ENCODE peak calls at places on chromosomes 13 and 19, in eight cellular contexts. L is mesenchymal stem cell; A is stimulated activated CD4-positive, alpha-beta T cell treated with anti-CD3 and anti-CD28 coated beads, Interleukin-2, amount 100 ng/mL, for 48 hours; I is stimulated activated CD8-positive, alpha-beta memory T cell treated with anti-CD3 and anti-CD28 coated beads, Interleukin-7, amount 100 ng/mL, for 24 hours; F is EL; W is COR-L47; X is activated CD4-positive, CD25-positive, alpha-beta regulatory T cell; E is CD4-positive, alpha-beta T cell. T is an unnamed sample.

GRCh38 chr13:89514534-89515312 is 1832.8 kb upstream of the MIR17HG start:
- DNase-seq in L (peak), A (no peak), I (no peak), F (no peak), W (peak), X (no peak), E (no peak), T (no peak)

GRCh38 chr13:40334031-40334430 is 332.4 kb downstream of the FOXO1 start:
- DNase-seq in L (no peak), A (no peak), I (no peak), F (no peak), W (no peak), X (no peak), E (no peak), T (no peak)

GRCh38 chr19:32255566-32256295 is 89.7 kb upstream of the ZNF507 start:
- DNase-seq in L (no peak), A (no peak), I (no peak), F (no peak), W (no peak), X (no peak), E (no peak), T (no peak)

GRCh38 chr13:75226755-75227435 is 255.1 kb downstream of the TBC1D4 start:
- DNase-seq in L (peak), A (no peak), I (no peak), F (peak), W (no peak), X (no peak), E (no peak), T (no peak)

GRCh38 chr13:27712421-27712820 is 79.9 kb upstream of the GSX1 start:
- DNase-seq in L (peak), A (no peak), I (no peak), F (no peak), W (peak), X (peak), E (peak), T (no peak)

GRCh38 chr19:3851254-3852176 is 17.3 kb downstream of the ZFR2 start:
- DNase-seq in L (no peak), A (no peak), I (no peak), F (peak), W (no peak), X (no peak), E (no peak), T (no peak)

GRCh38 chr13:43009506-43009905 is 13.9 kb upstream of the DNAJC15 start:
- DNase-seq in L (no peak), A (no peak), I (no peak), F (peak), W (no peak), X (no peak), E (no peak), T (no peak)

GRCh38 chr19:17996826-17997316 is 11.1 kb upstream of the ARRDC2 start:
- DNase-seq in L (peak), A (peak), I (peak), F (peak), W (peak), X (peak), E (peak), T (no peak)

GRCh38 chr13:52846567-52847321 is 1.7 kb downstream of the PCDH8 start:
- DNase-seq in L (no peak), A (no peak), I (no peak), F (peak), W (no peak), X (no peak), E (no peak), T (no peak)

GRCh38 chr19:51006406-51006805 is 5.0 kb upstream of the KLK8 start:
- DNase-seq in L (no peak), A (no peak), I (no peak), F (no peak), W (no peak), X (no peak), E (no peak), T (no peak)

GRCh38 chr13:110017379-110017778 is 231.0 kb upstream of the IRS2 start:
- DNase-seq in L (peak), A (no peak), I (no peak), F (peak), W (no peak), X (no peak), E (no peak), T (no peak)

GRCh38 chr13:79423801-79424642 is 18.0 kb upstream of the RBM26 start:
- DNase-seq in L (peak), A (no peak), I (no peak), F (peak), W (peak), X (peak), E (no peak), T (no peak)

GRCh38 chr13:111006508-111007031 is 91.7 kb upstream of the ANKRD10 start:
- DNase-seq in L (peak), A (no peak), I (no peak), F (peak), W (no peak), X (no peak), E (no peak), T (no peak)

GRCh38 chr13:108987945-108988344 is 358.5 kb downstream of the MYO16 start:
- DNase-seq in L (no peak), A (no peak), I (no peak), F (no peak), W (no peak), X (no peak), E (no peak), T (no peak)

GRCh38 chr19:30276312-30276884 is 95.8 kb upstream of the ZNF536 start:
- DNase-seq in L (no peak), A (no peak), I (no peak), F (no peak), W (no peak), X (no peak), E (no peak), T (no peak)

GRCh38 chr13:20729633-20730585 is 26.4 kb downstream of the IL17D start:
- DNase-seq in L (no peak), A (no peak), I (no peak), F (no peak), W (no peak), X (no peak), E (no peak), T (no peak)

GRCh38 chr13:23767806-23768205 is 121.4 kb downstream of the MIPEP start:
- DNase-seq in L (no peak), A (no peak), I (no peak), F (no peak), W (no peak), X (no peak), E (no peak), T (no peak)

GRCh38 chr19:14615628-14616027 is 32.7 kb downstream of the CLEC17A start:
- DNase-seq in L (no peak), A (no peak), I (no peak), F (no peak), W (no peak), X (no peak), E (no peak), T (no peak)

GRCh38 chr19:9107375-9107774 is at the start of gene OR7G2:
- DNase-seq in L (no peak), A (no peak), I (no peak), F (no peak), W (no peak), X (no peak), E (no peak), T (no peak)